ENCODE peak calls at places on chromosome 2, in nine cellular contexts. One of them, this sample, is unnamed. For H3K4me1, the result is how much of the 10 kb centered on the place peaks cover.

GRCh38 chr2:33136570-33136969 is 189.8 kb downstream of the LTBP1 start:
- DNase-seq in heart right ventricle: no peak
- DNase-seq in left lung: no peak
- DNase-seq in transverse colon: no peak
- DNase-seq in aorta: no peak
- DNase-seq in naive thymus-derived CD4-positive, alpha-beta T cell: no peak
- DNase-seq in CD8-positive, alpha-beta memory T cell: no peak
- DNase-seq in astrocyte: no peak
- DNase-seq in hepatocyte: no peak
- DNase-seq in this sample: no peak

GRCh38 chr2:202818321-202818720 is 53.2 kb downstream of the ICA1L start:
- DNase-seq in heart right ventricle: no peak
- DNase-seq in left lung: no peak
- DNase-seq in transverse colon: no peak
- DNase-seq in aorta: no peak
- DNase-seq in naive thymus-derived CD4-positive, alpha-beta T cell: no peak
- DNase-seq in CD8-positive, alpha-beta memory T cell: no peak
- DNase-seq in astrocyte: no peak
- DNase-seq in hepatocyte: no peak
- DNase-seq in this sample: no peak

GRCh38 chr2:98026927-98027522 is 31.3 kb upstream of the TMEM131 start:
- DNase-seq in heart right ventricle: no peak
- DNase-seq in left lung: no peak
- DNase-seq in transverse colon: no peak
- DNase-seq in aorta: no peak
- DNase-seq in naive thymus-derived CD4-positive, alpha-beta T cell: no peak
- DNase-seq in CD8-positive, alpha-beta memory T cell: no peak
- DNase-seq in astrocyte: no peak
- DNase-seq in hepatocyte: no peak
- DNase-seq in this sample: no peak

GRCh38 chr2:47534179-47534919 is 131.4 kb downstream of the MSH2 start:
- DNase-seq in heart right ventricle: no peak
- DNase-seq in left lung: no peak
- DNase-seq in transverse colon: peak
- DNase-seq in aorta: peak
- DNase-seq in naive thymus-derived CD4-positive, alpha-beta T cell: no peak
- DNase-seq in CD8-positive, alpha-beta memory T cell: no peak
- DNase-seq in astrocyte: peak
- DNase-seq in hepatocyte: peak
- DNase-seq in this sample: peak

GRCh38 chr2:10361220-10361588 is 58.5 kb downstream of the HPCAL1 start:
- DNase-seq in heart right ventricle: no peak
- DNase-seq in left lung: no peak
- DNase-seq in transverse colon: no peak
- DNase-seq in aorta: no peak
- DNase-seq in naive thymus-derived CD4-positive, alpha-beta T cell: no peak
- DNase-seq in CD8-positive, alpha-beta memory T cell: no peak
- DNase-seq in astrocyte: peak
- DNase-seq in hepatocyte: no peak
- DNase-seq in this sample: no peak

GRCh38 chr2:43269706-43270105 is 43.3 kb upstream of the ZFP36L2 start:
- DNase-seq in heart right ventricle: peak
- DNase-seq in left lung: no peak
- DNase-seq in transverse colon: peak
- DNase-seq in aorta: peak
- DNase-seq in naive thymus-derived CD4-positive, alpha-beta T cell: no peak
- DNase-seq in CD8-positive, alpha-beta memory T cell: no peak
- DNase-seq in astrocyte: peak
- DNase-seq in hepatocyte: peak
- DNase-seq in this sample: no peak

GRCh38 chr2:26564121-26564520 is 77.0 kb downstream of the CIB4 start:
- DNase-seq in heart right ventricle: no peak
- DNase-seq in left lung: no peak
- DNase-seq in transverse colon: no peak
- DNase-seq in aorta: peak
- DNase-seq in naive thymus-derived CD4-positive, alpha-beta T cell: no peak
- DNase-seq in CD8-positive, alpha-beta memory T cell: no peak
- DNase-seq in astrocyte: no peak
- DNase-seq in hepatocyte: no peak
- DNase-seq in this sample: no peak

GRCh38 chr2:61889212-61889956 is 928 bp upstream of the CCT4 start:
- DNase-seq in heart right ventricle: peak
- DNase-seq in left lung: no peak
- DNase-seq in transverse colon: peak
- DNase-seq in aorta: peak
- DNase-seq in naive thymus-derived CD4-positive, alpha-beta T cell: no peak
- DNase-seq in CD8-positive, alpha-beta memory T cell: no peak
- DNase-seq in astrocyte: no peak
- DNase-seq in hepatocyte: peak
- DNase-seq in this sample: no peak

GRCh38 chr2:216765810-216766259 is 70.5 kb upstream of the IGFBP5 start:
- DNase-seq in heart right ventricle: peak
- DNase-seq in left lung: no peak
- DNase-seq in transverse colon: no peak
- DNase-seq in aorta: no peak
- DNase-seq in naive thymus-derived CD4-positive, alpha-beta T cell: no peak
- DNase-seq in CD8-positive, alpha-beta memory T cell: no peak
- DNase-seq in astrocyte: no peak
- DNase-seq in hepatocyte: peak
- DNase-seq in this sample: peak

GRCh38 chr2:71923143-71923525 is 224.5 kb downstream of the CYP26B1 start:
- DNase-seq in heart right ventricle: no peak
- DNase-seq in left lung: no peak
- DNase-seq in transverse colon: no peak
- DNase-seq in aorta: no peak
- DNase-seq in naive thymus-derived CD4-positive, alpha-beta T cell: no peak
- DNase-seq in CD8-positive, alpha-beta memory T cell: no peak
- DNase-seq in astrocyte: no peak
- DNase-seq in hepatocyte: no peak
- DNase-seq in this sample: no peak

GRCh38 chr2:7014201-7014640 is 97.0 kb downstream of the RNF144A start:
- DNase-seq in heart right ventricle: no peak
- DNase-seq in left lung: no peak
- DNase-seq in transverse colon: peak
- DNase-seq in aorta: no peak
- DNase-seq in naive thymus-derived CD4-positive, alpha-beta T cell: peak
- DNase-seq in CD8-positive, alpha-beta memory T cell: no peak
- DNase-seq in astrocyte: peak
- DNase-seq in hepatocyte: no peak
- DNase-seq in this sample: peak

GRCh38 chr2:186718122-186718521 is 24.3 kb downstream of the FAM171B start:
- DNase-seq in heart right ventricle: no peak
- DNase-seq in left lung: no peak
- DNase-seq in transverse colon: no peak
- DNase-seq in aorta: no peak
- DNase-seq in naive thymus-derived CD4-positive, alpha-beta T cell: no peak
- DNase-seq in CD8-positive, alpha-beta memory T cell: no peak
- DNase-seq in astrocyte: no peak
- DNase-seq in hepatocyte: no peak
- DNase-seq in this sample: no peak

GRCh38 chr2:216083464-216084279 is 2.0 kb downstream of the TMEM169 start:
- DNase-seq in heart right ventricle: no peak
- DNase-seq in left lung: no peak
- DNase-seq in transverse colon: no peak
- DNase-seq in aorta: no peak
- DNase-seq in naive thymus-derived CD4-positive, alpha-beta T cell: no peak
- DNase-seq in CD8-positive, alpha-beta memory T cell: no peak
- DNase-seq in astrocyte: peak
- DNase-seq in hepatocyte: no peak
- DNase-seq in this sample: no peak

GRCh38 chr2:240816584-240817495 is 3.2 kb downstream of the KIF1A start:
- DNase-seq in heart right ventricle: no peak
- DNase-seq in left lung: no peak
- DNase-seq in transverse colon: no peak
- DNase-seq in aorta: no peak
- DNase-seq in naive thymus-derived CD4-positive, alpha-beta T cell: no peak
- DNase-seq in CD8-positive, alpha-beta memory T cell: no peak
- DNase-seq in astrocyte: no peak
- DNase-seq in hepatocyte: no peak
- DNase-seq in this sample: no peak

GRCh38 chr2:237490009-237490804 is 3.2 kb downstream of the MLPH start:
- DNase-seq in heart right ventricle: no peak
- DNase-seq in left lung: no peak
- DNase-seq in transverse colon: no peak
- DNase-seq in aorta: no peak
- DNase-seq in naive thymus-derived CD4-positive, alpha-beta T cell: no peak
- DNase-seq in CD8-positive, alpha-beta memory T cell: no peak
- DNase-seq in astrocyte: no peak
- DNase-seq in hepatocyte: peak
- DNase-seq in this sample: peak

GRCh38 chr2:100731535-100731981 is 88.4 kb upstream of the NPAS2 start:
- DNase-seq in heart right ventricle: no peak
- DNase-seq in left lung: no peak
- DNase-seq in transverse colon: no peak
- DNase-seq in aorta: no peak
- DNase-seq in naive thymus-derived CD4-positive, alpha-beta T cell: no peak
- DNase-seq in CD8-positive, alpha-beta memory T cell: no peak
- DNase-seq in astrocyte: peak
- DNase-seq in hepatocyte: no peak
- DNase-seq in this sample: peak

GRCh38 chr2:232876071-232876977 is 6.3 kb downstream of the SNORC start:
- DNase-seq in heart right ventricle: no peak
- DNase-seq in left lung: no peak
- DNase-seq in transverse colon: peak
- DNase-seq in aorta: no peak
- DNase-seq in naive thymus-derived CD4-positive, alpha-beta T cell: peak
- DNase-seq in CD8-positive, alpha-beta memory T cell: no peak
- DNase-seq in astrocyte: no peak
- DNase-seq in hepatocyte: peak
- DNase-seq in this sample: peak

GRCh38 chr2:149715005-149715592 is 127.5 kb upstream of the MMADHC start:
- DNase-seq in heart right ventricle: no peak
- DNase-seq in left lung: no peak
- DNase-seq in transverse colon: no peak
- DNase-seq in aorta: no peak
- DNase-seq in naive thymus-derived CD4-positive, alpha-beta T cell: no peak
- DNase-seq in CD8-positive, alpha-beta memory T cell: no peak
- DNase-seq in astrocyte: peak
- DNase-seq in hepatocyte: peak
- DNase-seq in this sample: peak

GRCh38 chr2:239339241-239339640 is 61.6 kb downstream of the HDAC4 start:
- DNase-seq in heart right ventricle: no peak
- DNase-seq in left lung: no peak
- DNase-seq in transverse colon: no peak
- DNase-seq in aorta: no peak
- DNase-seq in naive thymus-derived CD4-positive, alpha-beta T cell: no peak
- DNase-seq in CD8-positive, alpha-beta memory T cell: no peak
- DNase-seq in astrocyte: no peak
- DNase-seq in hepatocyte: no peak
- DNase-seq in this sample: no peak

GRCh38 chr2:239341840-239342239 is 59.0 kb downstream of the HDAC4 start:
- DNase-seq in heart right ventricle: no peak
- DNase-seq in left lung: no peak
- DNase-seq in transverse colon: no peak
- DNase-seq in aorta: no peak
- DNase-seq in naive thymus-derived CD4-positive, alpha-beta T cell: no peak
- DNase-seq in CD8-positive, alpha-beta memory T cell: no peak
- DNase-seq in astrocyte: no peak
- DNase-seq in hepatocyte: no peak
- DNase-seq in this sample: no peak

GRCh38 chr2:239341146-239341732 is 59.6 kb downstream of the HDAC4 start:
- DNase-seq in heart right ventricle: no peak
- DNase-seq in left lung: no peak
- DNase-seq in transverse colon: no peak
- DNase-seq in aorta: no peak
- DNase-seq in naive thymus-derived CD4-positive, alpha-beta T cell: no peak
- DNase-seq in CD8-positive, alpha-beta memory T cell: no peak
- DNase-seq in astrocyte: no peak
- DNase-seq in hepatocyte: no peak
- DNase-seq in this sample: no peak

GRCh38 chr2:239337877-239338484 is 62.8 kb downstream of the HDAC4 start:
- DNase-seq in heart right ventricle: no peak
- DNase-seq in left lung: no peak
- DNase-seq in transverse colon: peak
- DNase-seq in aorta: no peak
- DNase-seq in naive thymus-derived CD4-positive, alpha-beta T cell: no peak
- DNase-seq in CD8-positive, alpha-beta memory T cell: no peak
- DNase-seq in astrocyte: no peak
- DNase-seq in hepatocyte: no peak
- DNase-seq in this sample: no peak

GRCh38 chr2:239339726-239340654 is 60.8 kb downstream of the HDAC4 start:
- DNase-seq in heart right ventricle: no peak
- DNase-seq in left lung: no peak
- DNase-seq in transverse colon: no peak
- DNase-seq in aorta: no peak
- DNase-seq in naive thymus-derived CD4-positive, alpha-beta T cell: no peak
- DNase-seq in CD8-positive, alpha-beta memory T cell: no peak
- DNase-seq in astrocyte: no peak
- DNase-seq in hepatocyte: no peak
- DNase-seq in this sample: no peak
- H3K4me1 ChIP-seq in heart right ventricle: under half
- H3K4me1 ChIP-seq in left lung: under half
- H3K4me1 ChIP-seq in transverse colon: under half
- H3K4me1 ChIP-seq in aorta: under half
- H3K4me1 ChIP-seq in naive thymus-derived CD4-positive, alpha-beta T cell: under half
- H3K4me1 ChIP-seq in CD8-positive, alpha-beta memory T cell: under half
- H3K4me1 ChIP-seq in astrocyte: under half
- H3K4me1 ChIP-seq in hepatocyte: under half
- H3K4me1 ChIP-seq in this sample: under half

GRCh38 chr2:85899849-85900248 is 11.1 kb upstream of the ST3GAL5 start:
- DNase-seq in heart right ventricle: no peak
- DNase-seq in left lung: no peak
- DNase-seq in transverse colon: no peak
- DNase-seq in aorta: no peak
- DNase-seq in naive thymus-derived CD4-positive, alpha-beta T cell: no peak
- DNase-seq in CD8-positive, alpha-beta memory T cell: no peak
- DNase-seq in astrocyte: no peak
- DNase-seq in hepatocyte: no peak
- DNase-seq in this sample: no peak
- H3K4me1 ChIP-seq in heart right ventricle: under half
- H3K4me1 ChIP-seq in left lung: under half
- H3K4me1 ChIP-seq in transverse colon: under half
- H3K4me1 ChIP-seq in aorta: under half
- H3K4me1 ChIP-seq in naive thymus-derived CD4-positive, alpha-beta T cell: under half
- H3K4me1 ChIP-seq in CD8-positive, alpha-beta memory T cell: under half
- H3K4me1 ChIP-seq in astrocyte: under half
- H3K4me1 ChIP-seq in hepatocyte: under half
- H3K4me1 ChIP-seq in this sample: under half

GRCh38 chr2:207251022-207251421 is 85.3 kb upstream of the KLF7 start:
- DNase-seq in heart right ventricle: no peak
- DNase-seq in left lung: no peak
- DNase-seq in transverse colon: no peak
- DNase-seq in aorta: no peak
- DNase-seq in naive thymus-derived CD4-positive, alpha-beta T cell: no peak
- DNase-seq in CD8-positive, alpha-beta memory T cell: no peak
- DNase-seq in astrocyte: no peak
- DNase-seq in hepatocyte: no peak
- DNase-seq in this sample: no peak
- H3K4me1 ChIP-seq in heart right ventricle: under half
- H3K4me1 ChIP-seq in left lung: under half
- H3K4me1 ChIP-seq in transverse colon: under half
- H3K4me1 ChIP-seq in aorta: under half
- H3K4me1 ChIP-seq in naive thymus-derived CD4-positive, alpha-beta T cell: under half
- H3K4me1 ChIP-seq in CD8-positive, alpha-beta memory T cell: under half
- H3K4me1 ChIP-seq in astrocyte: under half
- H3K4me1 ChIP-seq in hepatocyte: under half
- H3K4me1 ChIP-seq in this sample: half or more

DNA sequence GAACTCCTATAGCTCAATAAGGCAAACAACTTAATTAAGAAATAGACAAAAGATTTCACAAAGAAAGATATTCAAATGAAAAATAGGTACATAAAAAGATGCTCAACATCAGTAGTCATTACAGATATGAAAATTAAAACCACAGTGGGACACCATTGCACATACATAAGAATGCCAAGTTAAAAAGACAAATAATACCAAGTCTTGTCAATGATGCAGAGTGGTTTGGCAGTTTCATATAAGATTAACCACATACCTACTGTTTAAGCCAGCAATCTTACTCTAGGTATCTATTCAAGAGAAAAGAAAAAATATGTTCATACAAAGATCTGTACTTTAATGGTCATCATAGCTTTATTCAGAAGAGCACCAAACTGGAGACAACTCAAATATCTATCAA is 63.5 kb upstream of the GLS start:
- DNase-seq in heart right ventricle: no peak
- DNase-seq in left lung: no peak
- DNase-seq in transverse colon: no peak
- DNase-seq in aorta: no peak
- DNase-seq in naive thymus-derived CD4-positive, alpha-beta T cell: no peak
- DNase-seq in CD8-positive, alpha-beta memory T cell: no peak
- DNase-seq in astrocyte: no peak
- DNase-seq in hepatocyte: no peak
- DNase-seq in this sample: no peak
- H3K4me1 ChIP-seq in heart right ventricle: under half
- H3K4me1 ChIP-seq in left lung: under half
- H3K4me1 ChIP-seq in transverse colon: under half
- H3K4me1 ChIP-seq in aorta: under half
- H3K4me1 ChIP-seq in naive thymus-derived CD4-positive, alpha-beta T cell: under half
- H3K4me1 ChIP-seq in CD8-positive, alpha-beta memory T cell: under half
- H3K4me1 ChIP-seq in astrocyte: under half
- H3K4me1 ChIP-seq in hepatocyte: under half
- H3K4me1 ChIP-seq in this sample: under half

This sample was measured in PC-3.